ENCODE peak calls at places on chromosomes 11 and 22, in four cellular contexts. S is AG04450, U is neuronal stem cell, F is transverse colon. N is an unnamed sample.

GRCh38 chr11:5204787-5205186 is 4.3 kb upstream of the OR51V1 start:
- DNase-seq in S (peak), U (peak), F (no peak), N (peak)

GRCh38 chr11:92820860-92821259 is 148.6 kb upstream of the MTNR1B start:
- DNase-seq in F (no peak), U (no peak), S (no peak), N (no peak)

GRCh38 chr11:29773656-29774264 is 243.1 kb downstream of the KCNA4 start:
- DNase-seq in F (no peak), U (no peak), S (no peak), N (no peak)

GRCh38 chr11:75474878-75475766 is 42.1 kb upstream of the KLHL35 start:
- DNase-seq in U (no peak), S (no peak), F (peak), N (peak)

GRCh38 chr11:14764899-14765527 is 121.4 kb downstream of the PDE3B start:
- DNase-seq in F (no peak), U (no peak), S (no peak), N (peak)

GRCh38 chr11:121557348-121557747 is 104.6 kb upstream of the SORL1-AS1 start:
- DNase-seq in S (no peak), U (no peak), F (no peak), N (no peak)

GRCh38 chr11:46290598-46291309 is 13.3 kb downstream of the CREB3L1 start:
- DNase-seq in S (peak), F (peak), U (no peak), N (peak)

GRCh38 chr11:102705626-102706025 is at the start of gene MMP27:
- DNase-seq in F (no peak), S (no peak), U (no peak), N (no peak)

GRCh38 chr22:24894998-24895397 is 51.5 kb downstream of the LHFPL7 start:
- DNase-seq in U (no peak), F (peak), S (no peak), N (peak)

GRCh38 chr11:117916956-117917355 is 12.2 kb downstream of the TMPRSS13 start:
- DNase-seq in U (no peak), F (no peak), S (no peak), N (no peak)

GRCh38 chr22:33743756-33744155 is 176.5 kb downstream of the LARGE1 start:
- DNase-seq in U (no peak), S (no peak), F (no peak), N (no peak)

GRCh38 chr11:19389787-19390303 is 149.1 kb upstream of the E2F8 start:
- DNase-seq in F (peak), U (no peak), S (no peak), N (no peak)

GRCh38 chr11:2450321-2451041 is 5.7 kb downstream of the KCNQ1 start:
- DNase-seq in S (no peak), F (no peak), U (no peak), N (no peak)

GRCh38 chr22:49322861-49323622 is 504.6 kb downstream of the BRD1 start:
- DNase-seq in F (no peak), U (no peak), S (no peak), N (no peak)

GRCh38 chr11:124643605-124644425 is 21.2 kb downstream of the TBRG1 start:
- DNase-seq in S (peak), U (no peak), F (no peak), N (peak)

GRCh38 chr11:133362156-133362555 is 170.1 kb downstream of the OPCML start:
- DNase-seq in U (no peak), F (no peak), S (no peak), N (no peak)

GRCh38 chr22:23219787-23220484 is 39.6 kb downstream of the BCR start:
- DNase-seq in U (no peak), F (peak), S (no peak), N (peak)

GRCh38 chr11:79371152-79371551 is 69.7 kb downstream of the TENM4 start:
- DNase-seq in F (no peak), U (no peak), S (no peak), N (no peak)

GRCh38 chr11:114132944-114133394 is 73.5 kb downstream of the ZBTB16 start:
- DNase-seq in U (no peak), S (no peak), F (no peak), N (no peak)

GRCh38 chr11:124633355-124633754 is 10.7 kb downstream of the TBRG1 start:
- DNase-seq in U (no peak), F (no peak), S (no peak), N (peak)

GRCh38 chr11:122048401-122048800 is 67.6 kb downstream of the BLID start:
- DNase-seq in U (no peak), S (no peak), F (no peak), N (no peak)

GRCh38 chr11:36711104-36711825 is 113.2 kb upstream of the RAG2 start:
- DNase-seq in U (no peak), S (no peak), F (no peak), N (no peak)

GRCh38 chr22:33337524-33337923 is 279.3 kb upstream of the SYN3 start:
- DNase-seq in U (no peak), S (no peak), F (peak), N (no peak)

GRCh38 chr11:57233702-57234101 is 3.3 kb downstream of the APLNR start:
- DNase-seq in U (no peak), S (no peak), F (no peak), N (no peak)

GRCh38 chr11:102603091-102603490 is 22.0 kb downstream of the MMP20 start:
- DNase-seq in F (no peak), U (no peak), S (peak), N (peak)

GRCh38 chr11:63510360-63511130 is 4.7 kb downstream of the LGALS12 start:
- DNase-seq in F (no peak), S (no peak), U (no peak), N (no peak)

GRCh38 chr11:21411597-21411996 is 742.2 kb downstream of the NELL1 start:
- DNase-seq in U (no peak), F (no peak), S (no peak), N (no peak)

GRCh38 chr11:88231894-88232482 is 56.7 kb upstream of the RAB38 start:
- DNase-seq in S (peak), U (peak), F (no peak), N (peak)

GRCh38 chr11:119832536-119832935 is 103.5 kb upstream of the NECTIN1 start:
- DNase-seq in U (no peak), S (no peak), F (peak), N (peak)

GRCh38 chr22:48888466-48889208 is 939.0 kb downstream of the BRD1 start:
- DNase-seq in F (no peak), S (no peak), U (no peak), N (no peak)

GRCh38 chr11:67640021-67640757 is 626 bp upstream of the TBX10 start:
- DNase-seq in S (no peak), F (peak), U (no peak), N (peak)

GRCh38 chr11:126896025-126896424 is 104.5 kb downstream of the KIRREL3 start:
- DNase-seq in U (no peak), S (no peak), F (no peak), N (no peak)

GRCh38 chr11:86158716-86159669 is 85.6 kb upstream of the EED start:
- DNase-seq in S (no peak), U (no peak), F (no peak), N (no peak)
- H3K4me3 ChIP-seq in S (no peak), U (no peak), F (no peak), N (no peak)

GRCh38 chr22:35156945-35157344 is 91.0 kb downstream of the ISX start:
- DNase-seq in U (no peak), S (no peak), F (no peak), N (no peak)
- H3K4me3 ChIP-seq in U (no peak), S (no peak), F (no peak), N (no peak)

DNA sequence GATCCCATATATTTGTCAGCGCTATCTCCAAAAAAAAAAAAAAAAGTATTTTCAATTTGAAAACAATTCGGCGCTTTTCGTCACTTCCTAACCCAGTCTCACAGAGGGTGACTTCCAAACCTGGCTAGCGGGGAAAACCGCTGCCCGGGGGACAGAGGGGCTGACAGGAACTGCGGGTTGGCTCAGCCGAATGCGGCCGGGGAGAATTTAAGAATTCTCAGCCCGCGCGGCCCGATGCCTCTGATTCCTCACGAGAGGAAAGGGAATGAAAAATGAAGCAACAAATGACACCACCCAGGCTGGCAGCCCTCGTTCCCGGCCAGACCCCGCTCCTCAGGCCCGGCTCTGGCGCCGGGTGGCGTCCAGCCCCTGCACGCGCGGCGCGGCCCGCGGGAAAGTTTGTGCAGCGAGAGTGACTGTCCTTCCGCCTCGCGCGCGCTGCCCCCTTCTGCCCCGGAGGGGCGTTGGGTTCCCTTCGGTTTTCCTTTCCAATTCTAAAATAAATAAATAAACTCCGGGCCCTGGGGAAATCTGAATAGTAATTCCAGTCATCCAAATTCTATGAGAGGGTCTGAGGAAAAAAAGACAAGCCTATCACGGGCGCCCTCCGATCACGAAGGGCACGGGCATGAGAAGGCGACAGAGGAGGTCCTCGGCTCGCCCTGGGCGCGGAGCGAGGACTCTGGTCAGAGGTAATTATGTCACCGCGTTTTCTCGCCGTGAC is 4.8 kb upstream of the PAX6 start:
- DNase-seq in U (no peak), F (no peak), S (no peak), N (no peak)
- H3K4me3 ChIP-seq in U (peak), F (no peak), S (no peak), N (no peak)

GRCh38 chr22:38110008-38110862 is at the start of gene BAIAP2L2:
- DNase-seq in S (no peak), F (peak), U (no peak), N (no peak)

GRCh38 chr22:38114484-38115398 is 4.3 kb upstream of the BAIAP2L2 start:
- DNase-seq in S (peak), F (peak), U (peak), N (peak)

GRCh38 chr22:38111941-38112355 is 1.5 kb upstream of the BAIAP2L2 start:
- DNase-seq in S (no peak), F (peak), U (no peak), N (no peak)

GRCh38 chr22:38110863-38111852 is 674 bp upstream of the BAIAP2L2 start:
- DNase-seq in S (no peak), U (no peak), F (peak), N (no peak)

GRCh38 chr22:38112361-38112760 is 1.9 kb upstream of the BAIAP2L2 start:
- DNase-seq in U (no peak), F (peak), S (no peak), N (no peak)
- H3K4me3 ChIP-seq in U (no peak), F (no peak), S (no peak), N (no peak)

DNA sequence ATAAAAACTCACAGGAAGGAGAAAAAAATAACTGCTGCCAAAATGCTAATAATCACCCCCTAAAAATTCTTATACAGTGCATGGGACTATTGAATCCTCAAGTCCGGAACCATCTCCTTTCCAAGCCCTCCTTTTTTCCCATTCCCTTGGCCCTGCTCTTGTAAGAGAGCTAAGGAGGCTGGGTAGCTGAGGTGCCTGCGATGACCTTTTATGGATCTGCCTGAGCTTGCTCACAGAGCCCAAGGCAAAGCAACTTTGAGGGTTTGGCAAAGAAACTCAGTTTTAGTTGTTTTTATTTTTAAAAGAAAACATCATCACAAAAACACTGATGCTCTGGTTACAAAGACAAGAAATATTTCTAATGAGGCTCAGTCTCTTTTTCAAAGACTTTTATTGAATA is 334.3 kb downstream of the TTC28 start:
- DNase-seq in S (no peak), U (no peak), F (no peak), N (no peak)
- H3K4me3 ChIP-seq in S (no peak), U (no peak), F (no peak), N (no peak)

GRCh38 chr11:47593934-47594855 is at the start of gene C1QTNF4:
- DNase-seq in U (peak), F (no peak), S (no peak), N (no peak)
- H3K4me3 ChIP-seq in U (peak), F (peak), S (peak), N (peak)